ENCODE peak calls at places on chromosomes 13 and 19, in five cellular contexts. A, L, G, M and K are unnamed samples. For H3K4me1, the result is how much of the 10 kb centered on the place peaks cover.

GRCh38 chr19:31538879-31539278 is 189.6 kb upstream of the TSHZ3 start:
- DNase-seq in A (no peak), L (no peak), G (no peak), M (no peak), K (no peak)

GRCh38 chr19:10193666-10194499 is 870 bp downstream of the DNMT1 start:
- DNase-seq in A (no peak), L (peak), G (no peak), M (peak), K (peak)

GRCh38 chr13:52348983-52349780 is 56.8 kb downstream of the THSD1 start:
- DNase-seq in A (no peak), L (peak), G (no peak), M (no peak), K (no peak)

GRCh38 chr13:111577956-111578595 is 257.6 kb downstream of the TEX29 start:
- DNase-seq in A (no peak), L (no peak), G (no peak), M (no peak), K (no peak)

GRCh38 chr13:90270231-90270630 is 1077.3 kb upstream of the MIR17HG start:
- DNase-seq in A (no peak), L (no peak), G (no peak), M (no peak), K (no peak)

GRCh38 chr19:4682417-4683200 is 12.5 kb upstream of the MYDGF start:
- DNase-seq in A (no peak), L (no peak), G (no peak), M (no peak), K (no peak)

GRCh38 chr13:113918580-113918979 is 54.7 kb upstream of the GAS6 start:
- DNase-seq in A (no peak), L (no peak), G (no peak), M (no peak), K (no peak)

GRCh38 chr13:34349091-34349722 is 531.3 kb downstream of the RFC3 start:
- DNase-seq in A (peak), L (no peak), G (no peak), M (no peak), K (no peak)

GRCh38 chr19:4974855-4975469 is 6.0 kb downstream of the KDM4B start:
- DNase-seq in A (no peak), L (no peak), G (no peak), M (no peak), K (no peak)

GRCh38 chr19:41353466-41354342 is at the start of gene TGFB1:
- DNase-seq in A (peak), L (peak), G (no peak), M (peak), K (peak)

GRCh38 chr13:48489666-48490065 is 43.2 kb downstream of the RCBTB2 start:
- DNase-seq in A (no peak), L (no peak), G (no peak), M (no peak), K (no peak)

GRCh38 chr19:49057636-49058234 is at the start of gene CGB7:
- DNase-seq in A (peak), L (peak), G (no peak), M (peak), K (peak)

GRCh38 chr13:99731747-99732146 is 230.5 kb downstream of the TM9SF2 start:
- DNase-seq in A (no peak), L (peak), G (no peak), M (no peak), K (peak)

GRCh38 chr13:34654682-34655081 is 287.4 kb upstream of the NBEA start:
- DNase-seq in A (no peak), L (no peak), G (no peak), M (no peak), K (no peak)

GRCh38 chr13:79646880-79647279 is 165.9 kb downstream of the NDFIP2 start:
- DNase-seq in A (no peak), L (no peak), G (no peak), M (no peak), K (no peak)

GRCh38 chr13:35086667-35087066 is 144.6 kb downstream of the NBEA start:
- DNase-seq in A (no peak), L (no peak), G (no peak), M (no peak), K (no peak)

GRCh38 chr13:30143671-30144400 is 163.5 kb downstream of the KATNAL1 start:
- DNase-seq in A (no peak), L (no peak), G (no peak), M (no peak), K (no peak)

GRCh38 chr19:17243340-17243853 is 2.3 kb downstream of the NR2F6 start:
- DNase-seq in A (no peak), L (no peak), G (no peak), M (no peak), K (no peak)
- H3K4me1 ChIP-seq in A (under half), L (under half), G (under half), M (under half), K (under half)

DNA sequence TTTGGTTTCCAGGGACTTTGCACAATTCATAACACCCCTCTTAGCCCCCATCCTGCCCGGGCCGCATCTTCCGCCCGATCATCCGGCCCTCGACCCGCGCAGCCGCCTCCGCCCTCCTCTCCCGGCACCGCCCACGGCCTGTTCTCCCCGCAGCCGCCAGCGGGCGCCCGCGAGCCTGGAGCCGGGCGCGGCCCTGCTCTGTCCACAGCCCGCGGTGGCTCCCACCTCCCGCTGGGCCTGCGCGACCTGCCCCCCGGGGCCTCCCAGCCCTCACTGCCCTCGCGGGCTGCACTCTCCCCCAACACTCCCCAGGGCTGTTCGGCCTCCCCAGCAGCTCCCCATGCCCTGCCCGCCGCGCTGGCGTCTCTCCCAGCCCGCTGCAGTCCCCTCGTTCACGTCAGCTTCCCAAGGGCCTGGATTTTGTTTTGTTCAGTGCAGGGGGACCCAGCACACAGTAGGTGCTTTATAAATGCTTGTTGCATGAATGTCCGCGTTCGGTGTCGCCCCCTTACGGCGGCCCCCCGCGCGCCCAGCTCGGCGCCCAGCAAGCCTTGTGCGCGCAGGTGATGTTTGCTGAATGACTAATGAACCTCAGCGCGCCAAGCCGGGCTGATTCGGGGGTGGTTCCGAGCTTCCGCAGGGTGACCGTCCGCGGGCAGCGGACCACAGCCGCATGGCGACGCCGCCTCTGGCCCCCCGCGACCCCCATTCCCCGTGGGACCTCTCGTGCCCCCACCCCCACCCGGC is 4.6 kb upstream of the APC2 start:
- DNase-seq in A (peak), L (peak), G (no peak), M (peak), K (peak)
- H3K4me1 ChIP-seq in A (under half), L (under half), G (under half), M (under half), K (under half)

GRCh38 chr19:2331601-2332246 is 3.2 kb downstream of the SPPL2B start:
- DNase-seq in A (no peak), L (no peak), G (no peak), M (no peak), K (no peak)
- H3K4me1 ChIP-seq in A (under half), L (under half), G (under half), M (under half), K (under half)

DNA sequence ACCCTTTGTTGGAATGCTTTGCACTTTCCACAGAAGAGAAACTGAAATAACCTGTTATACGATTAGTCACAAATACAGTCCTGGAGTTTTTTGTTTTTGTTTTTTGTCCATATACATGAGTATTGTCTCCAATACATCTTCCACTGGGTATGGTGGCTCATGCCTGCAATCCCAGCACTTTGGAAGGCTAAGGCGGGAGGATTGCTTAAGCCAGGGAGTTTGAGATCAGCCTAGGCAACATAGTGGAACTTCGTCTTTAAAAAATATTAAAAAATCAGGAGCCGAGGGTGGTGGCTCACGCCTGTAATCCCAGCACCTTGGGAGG is 25.0 kb downstream of the AP2S1 start:
- DNase-seq in A (no peak), L (no peak), G (no peak), M (no peak), K (no peak)
- H3K4me1 ChIP-seq in A (under half), L (under half), G (under half), M (under half), K (under half)